ENCODE peak calls at places on chromosomes 7 and 10, in ten cellular contexts. U is NCI-H1092 treated with DMSO at 0.1 percent for 48 hours; Z is GM12864; Y is activated gamma-delta T cell treated with Interleukin-2 at 50 U/mL for 16 hours; O is lung microvascular endothelial cell; R is activated effector memory CD4-positive, alpha-beta T cell treated with Interleukin-2 at 50 U/mL for 16 hours; H is KBM-7; S is brain pericyte; W is mammary epithelial cell; B is lower lobe of right lung. P is an unnamed sample.

GRCh38 chr7:81460228-81460627 is 309.6 kb downstream of the HGF start:
- DNase-seq in U (no peak), Z (no peak), Y (no peak), O (no peak), R (no peak), H (no peak), S (no peak), W (no peak), B (no peak), P (no peak)

GRCh38 chr10:130717088-130717487 is 580.9 kb downstream of the GLRX3 start:
- DNase-seq in U (no peak), Z (no peak), Y (no peak), O (no peak), R (no peak), H (no peak), S (no peak), W (no peak), B (no peak), P (no peak)

GRCh38 chr10:48582970-48583369 is 21.9 kb downstream of the ARHGAP22 start:
- DNase-seq in U (no peak), Z (no peak), Y (no peak), O (no peak), R (no peak), H (no peak), S (no peak), W (no peak), B (no peak), P (no peak)

GRCh38 chr7:50416509-50417299 is 33.4 kb downstream of the FIGNL1 start:
- DNase-seq in U (no peak), Z (peak; percentile 49), Y (no peak), O (no peak), R (no peak), H (peak; percentile 75), S (no peak), W (no peak), B (no peak), P (no peak)

GRCh38 chr7:29574659-29575058 is 11.0 kb downstream of the PRR15 start:
- DNase-seq in U (no peak), Z (no peak), Y (no peak), O (no peak), R (no peak), H (peak; percentile 56), S (no peak), W (no peak), B (no peak), P (no peak)

GRCh38 chr7:67918158-67918557 is 921.5 kb downstream of the TYW1 start:
- DNase-seq in U (no peak), Z (peak; percentile 15), Y (no peak), O (no peak), R (no peak), H (peak; percentile 79), S (no peak), W (no peak), B (no peak), P (no peak)

GRCh38 chr7:66224171-66224773 is 19.1 kb downstream of the TPST1 start:
- DNase-seq in U (no peak), Z (no peak), Y (no peak), O (no peak), R (no peak), H (no peak), S (no peak), W (peak; percentile 78), B (no peak), P (no peak)

GRCh38 chr7:29281782-29282541 is 87.4 kb downstream of the CHN2 start:
- DNase-seq in U (peak; percentile 79), Z (no peak), Y (no peak), O (no peak), R (no peak), H (no peak), S (no peak), W (peak; percentile 93), B (no peak), P (no peak)

GRCh38 chr7:132077986-132078385 is 498.3 kb downstream of the PLXNA4 start:
- DNase-seq in U (no peak), Z (no peak), Y (no peak), O (no peak), R (no peak), H (no peak), S (no peak), W (no peak), B (no peak), P (no peak)

GRCh38 chr7:152865461-152865860 is 105.9 kb downstream of the ACTR3B start:
- DNase-seq in U (no peak), Z (no peak), Y (no peak), O (no peak), R (no peak), H (no peak), S (no peak), W (no peak), B (no peak), P (no peak)

GRCh38 chr7:44541-44896 is 147.9 kb upstream of the FAM20C start:
- DNase-seq in U (no peak), Z (no peak), Y (no peak), O (no peak), R (no peak), H (no peak), S (no peak), W (no peak), B (peak; percentile 20), P (no peak)

GRCh38 chr10:955820-956217 is 24.3 kb upstream of the LARP4B start:
- DNase-seq in U (no peak), Z (no peak), Y (no peak), O (no peak), R (no peak), H (peak; percentile 26), S (no peak), W (no peak), B (no peak), P (no peak)

GRCh38 chr10:14782691-14783363 is 8.1 kb upstream of the FAM107B start:
- DNase-seq in U (no peak), Z (no peak), Y (no peak), O (peak; percentile 98), R (no peak), H (peak; percentile 32), S (no peak), W (peak; percentile 35), B (no peak), P (peak; percentile 100)